ENCODE peak calls at places on chromosomes 5 and 9, in six cellular contexts. One of them, this sample, is unnamed.

GRCh38 chr5:107422494-107422893 is 248.2 kb downstream of the EFNA5 start:
- DNase-seq in fibroblast of lung: no peak
- DNase-seq in lung: no peak
- DNase-seq in heart right ventricle: no peak
- DNase-seq in breast epithelium: no peak
- DNase-seq in esophagus squamous epithelium: no peak
- DNase-seq in this sample: no peak

GRCh38 chr5:53515988-53516387 is 35.6 kb downstream of the FST start:
- DNase-seq in esophagus squamous epithelium: no peak
- DNase-seq in breast epithelium: no peak
- DNase-seq in lung: no peak
- DNase-seq in heart right ventricle: no peak
- DNase-seq in fibroblast of lung: no peak
- DNase-seq in this sample: no peak

GRCh38 chr5:112240011-112240410 is 179.1 kb downstream of the EPB41L4A start:
- DNase-seq in breast epithelium: no peak
- DNase-seq in heart right ventricle: no peak
- DNase-seq in lung: no peak
- DNase-seq in esophagus squamous epithelium: no peak
- DNase-seq in fibroblast of lung: peak; percentile 3
- DNase-seq in this sample: no peak

GRCh38 chr5:44884036-44884435 is 75.3 kb downstream of the MRPS30 start:
- DNase-seq in lung: no peak
- DNase-seq in esophagus squamous epithelium: no peak
- DNase-seq in breast epithelium: no peak
- DNase-seq in fibroblast of lung: no peak
- DNase-seq in heart right ventricle: no peak
- DNase-seq in this sample: no peak

GRCh38 chr5:177550120-177550519 is 4.2 kb downstream of the FAM193B start:
- DNase-seq in heart right ventricle: no peak
- DNase-seq in lung: no peak
- DNase-seq in esophagus squamous epithelium: no peak
- DNase-seq in fibroblast of lung: no peak
- DNase-seq in breast epithelium: no peak
- DNase-seq in this sample: no peak

GRCh38 chr9:22446589-22446949 is at the start of gene DMRTA1:
- DNase-seq in breast epithelium: peak; percentile 24
- DNase-seq in esophagus squamous epithelium: no peak
- DNase-seq in heart right ventricle: peak; percentile 84
- DNase-seq in lung: peak; percentile 84
- DNase-seq in fibroblast of lung: peak; percentile 34
- DNase-seq in this sample: peak; percentile 35

GRCh38 chr5:97096096-97096648 is 46.2 kb downstream of the LIX1 start:
- DNase-seq in lung: no peak
- DNase-seq in fibroblast of lung: peak; percentile 17
- DNase-seq in heart right ventricle: no peak
- DNase-seq in esophagus squamous epithelium: no peak
- DNase-seq in breast epithelium: no peak
- DNase-seq in this sample: no peak

GRCh38 chr5:155066886-155067595 is 53.5 kb downstream of the KIF4B start:
- DNase-seq in fibroblast of lung: no peak
- DNase-seq in heart right ventricle: no peak
- DNase-seq in esophagus squamous epithelium: no peak
- DNase-seq in breast epithelium: no peak
- DNase-seq in lung: no peak
- DNase-seq in this sample: no peak

GRCh38 chr5:96661101-96661840 is 905 bp upstream of the CAST start:
- DNase-seq in breast epithelium: no peak
- DNase-seq in lung: no peak
- DNase-seq in esophagus squamous epithelium: no peak
- DNase-seq in heart right ventricle: peak; percentile 19
- DNase-seq in fibroblast of lung: peak; percentile 68
- DNase-seq in this sample: no peak

GRCh38 chr9:137188490-137189296 is at the start of the genes ANAPC2 and SSNA1:
- DNase-seq in breast epithelium: peak; percentile 90
- DNase-seq in heart right ventricle: peak; percentile 96
- DNase-seq in lung: peak; percentile 92
- DNase-seq in fibroblast of lung: peak; percentile 95
- DNase-seq in esophagus squamous epithelium: peak; percentile 62
- DNase-seq in this sample: peak; percentile 91

GRCh38 chr5:146647656-146648199 is 131.7 kb upstream of the GPR151 start:
- DNase-seq in esophagus squamous epithelium: no peak
- DNase-seq in breast epithelium: peak; percentile 26
- DNase-seq in lung: no peak
- DNase-seq in fibroblast of lung: no peak
- DNase-seq in heart right ventricle: no peak
- DNase-seq in this sample: no peak

GRCh38 chr9:18396102-18396728 is 77.7 kb upstream of the ADAMTSL1 start:
- DNase-seq in esophagus squamous epithelium: no peak
- DNase-seq in fibroblast of lung: peak; percentile 17
- DNase-seq in heart right ventricle: no peak
- DNase-seq in breast epithelium: no peak
- DNase-seq in lung: no peak
- DNase-seq in this sample: no peak

GRCh38 chr5:125521289-125521688 is 774.9 kb upstream of the ZNF608 start:
- DNase-seq in lung: no peak
- DNase-seq in breast epithelium: no peak
- DNase-seq in heart right ventricle: no peak
- DNase-seq in fibroblast of lung: no peak
- DNase-seq in esophagus squamous epithelium: no peak
- DNase-seq in this sample: no peak

GRCh38 chr9:79289856-79290255 is 281.9 kb upstream of the TLE4 start:
- DNase-seq in fibroblast of lung: no peak
- DNase-seq in breast epithelium: no peak
- DNase-seq in esophagus squamous epithelium: no peak
- DNase-seq in lung: no peak
- DNase-seq in heart right ventricle: no peak
- DNase-seq in this sample: no peak

GRCh38 chr5:127615916-127616315 is 33.0 kb upstream of the CTXN3 start:
- DNase-seq in heart right ventricle: no peak
- DNase-seq in lung: no peak
- DNase-seq in esophagus squamous epithelium: no peak
- DNase-seq in fibroblast of lung: peak; percentile 5
- DNase-seq in breast epithelium: no peak
- DNase-seq in this sample: no peak

GRCh38 chr9:125540497-125540896 is 166.5 kb downstream of the MAPKAP1 start:
- DNase-seq in esophagus squamous epithelium: no peak
- DNase-seq in breast epithelium: no peak
- DNase-seq in heart right ventricle: no peak
- DNase-seq in fibroblast of lung: no peak
- DNase-seq in lung: no peak
- DNase-seq in this sample: no peak

GRCh38 chr9:83981126-83981871 is 694 bp downstream of the RMI1 start:
- DNase-seq in fibroblast of lung: peak; percentile 51
- DNase-seq in esophagus squamous epithelium: no peak
- DNase-seq in lung: no peak
- DNase-seq in breast epithelium: no peak
- DNase-seq in heart right ventricle: no peak
- DNase-seq in this sample: no peak

GRCh38 chr5:74185599-74185998 is 454.9 kb downstream of the ENC1 start:
- DNase-seq in breast epithelium: no peak
- DNase-seq in lung: no peak
- DNase-seq in heart right ventricle: no peak
- DNase-seq in fibroblast of lung: no peak
- DNase-seq in esophagus squamous epithelium: no peak
- DNase-seq in this sample: no peak

GRCh38 chr5:79511945-79512493 is 1.9 kb downstream of the HOMER1 start:
- DNase-seq in esophagus squamous epithelium: no peak
- DNase-seq in heart right ventricle: no peak
- DNase-seq in lung: no peak
- DNase-seq in breast epithelium: no peak
- DNase-seq in fibroblast of lung: peak; percentile 23
- DNase-seq in this sample: no peak

GRCh38 chr5:32147236-32147635 is 26.9 kb downstream of the GOLPH3 start:
- DNase-seq in lung: no peak
- DNase-seq in esophagus squamous epithelium: no peak
- DNase-seq in breast epithelium: no peak
- DNase-seq in fibroblast of lung: peak; percentile 59
- DNase-seq in heart right ventricle: no peak
- DNase-seq in this sample: no peak

GRCh38 chr5:152711996-152712395 is 306.9 kb upstream of the NMUR2 start:
- DNase-seq in heart right ventricle: no peak
- DNase-seq in lung: no peak
- DNase-seq in breast epithelium: no peak
- DNase-seq in fibroblast of lung: no peak
- DNase-seq in esophagus squamous epithelium: no peak
- DNase-seq in this sample: no peak

GRCh38 chr9:93061791-93062299 is 3.3 kb downstream of the SUSD3 start:
- DNase-seq in heart right ventricle: no peak
- DNase-seq in fibroblast of lung: no peak
- DNase-seq in breast epithelium: no peak
- DNase-seq in lung: no peak
- DNase-seq in esophagus squamous epithelium: no peak
- DNase-seq in this sample: no peak

GRCh38 chr9:24652181-24652580 is 106.5 kb upstream of the IZUMO3 start:
- DNase-seq in breast epithelium: peak; percentile 53
- DNase-seq in lung: no peak
- DNase-seq in esophagus squamous epithelium: no peak
- DNase-seq in fibroblast of lung: no peak
- DNase-seq in heart right ventricle: no peak
- DNase-seq in this sample: no peak

GRCh38 chr5:52776116-52776515 is 11.6 kb upstream of the ITGA1 start:
- DNase-seq in esophagus squamous epithelium: no peak
- DNase-seq in fibroblast of lung: no peak
- DNase-seq in lung: no peak
- DNase-seq in heart right ventricle: no peak
- DNase-seq in breast epithelium: no peak
- DNase-seq in this sample: no peak

GRCh38 chr5:171188016-171188415 is 121.0 kb upstream of the TLX3 start:
- DNase-seq in esophagus squamous epithelium: no peak
- DNase-seq in fibroblast of lung: no peak
- DNase-seq in heart right ventricle: no peak
- DNase-seq in lung: no peak
- DNase-seq in breast epithelium: no peak
- DNase-seq in this sample: no peak

GRCh38 chr9:36781532-36781931 is 208.8 kb downstream of the MELK start:
- DNase-seq in lung: no peak
- DNase-seq in esophagus squamous epithelium: no peak
- DNase-seq in fibroblast of lung: peak; percentile 2
- DNase-seq in breast epithelium: no peak
- DNase-seq in heart right ventricle: no peak
- DNase-seq in this sample: no peak

GRCh38 chr5:179974946-179975712 is 67.4 kb upstream of the TBC1D9B start:
- DNase-seq in esophagus squamous epithelium: no peak
- DNase-seq in lung: no peak
- DNase-seq in breast epithelium: no peak
- DNase-seq in heart right ventricle: peak; percentile 21
- DNase-seq in fibroblast of lung: peak; percentile 14
- DNase-seq in this sample: peak; percentile 70

GRCh38 chr5:94181940-94182339 is 436.5 kb downstream of the KIAA0825 start:
- DNase-seq in lung: no peak
- DNase-seq in breast epithelium: no peak
- DNase-seq in esophagus squamous epithelium: no peak
- DNase-seq in fibroblast of lung: peak; percentile 6
- DNase-seq in heart right ventricle: no peak
- DNase-seq in this sample: no peak

GRCh38 chr5:177405805-177406204 is 3.6 kb downstream of the F12 start:
- DNase-seq in fibroblast of lung: no peak
- DNase-seq in heart right ventricle: no peak
- DNase-seq in breast epithelium: no peak
- DNase-seq in lung: no peak
- DNase-seq in esophagus squamous epithelium: no peak
- DNase-seq in this sample: no peak

GRCh38 chr5:32540446-32540845 is 44.9 kb upstream of the SUB1 start:
- DNase-seq in heart right ventricle: no peak
- DNase-seq in fibroblast of lung: no peak
- DNase-seq in breast epithelium: no peak
- DNase-seq in lung: no peak
- DNase-seq in esophagus squamous epithelium: no peak
- DNase-seq in this sample: no peak

GRCh38 chr9:121861501-121862180 is 210.2 kb downstream of the DAB2IP start:
- DNase-seq in lung: no peak
- DNase-seq in esophagus squamous epithelium: no peak
- DNase-seq in fibroblast of lung: no peak
- DNase-seq in heart right ventricle: peak; percentile 49
- DNase-seq in breast epithelium: peak; percentile 15
- DNase-seq in this sample: peak; percentile 42
- TF ChIP-seq CTCF in lung: no peak
- TF ChIP-seq CTCF in esophagus squamous epithelium: peak; percentile 48
- TF ChIP-seq CTCF in fibroblast of lung: peak; percentile 26
- TF ChIP-seq CTCF in heart right ventricle: peak; percentile 45
- TF ChIP-seq CTCF in breast epithelium: no peak
- TF ChIP-seq CTCF in this sample: peak; percentile 45

DNA sequence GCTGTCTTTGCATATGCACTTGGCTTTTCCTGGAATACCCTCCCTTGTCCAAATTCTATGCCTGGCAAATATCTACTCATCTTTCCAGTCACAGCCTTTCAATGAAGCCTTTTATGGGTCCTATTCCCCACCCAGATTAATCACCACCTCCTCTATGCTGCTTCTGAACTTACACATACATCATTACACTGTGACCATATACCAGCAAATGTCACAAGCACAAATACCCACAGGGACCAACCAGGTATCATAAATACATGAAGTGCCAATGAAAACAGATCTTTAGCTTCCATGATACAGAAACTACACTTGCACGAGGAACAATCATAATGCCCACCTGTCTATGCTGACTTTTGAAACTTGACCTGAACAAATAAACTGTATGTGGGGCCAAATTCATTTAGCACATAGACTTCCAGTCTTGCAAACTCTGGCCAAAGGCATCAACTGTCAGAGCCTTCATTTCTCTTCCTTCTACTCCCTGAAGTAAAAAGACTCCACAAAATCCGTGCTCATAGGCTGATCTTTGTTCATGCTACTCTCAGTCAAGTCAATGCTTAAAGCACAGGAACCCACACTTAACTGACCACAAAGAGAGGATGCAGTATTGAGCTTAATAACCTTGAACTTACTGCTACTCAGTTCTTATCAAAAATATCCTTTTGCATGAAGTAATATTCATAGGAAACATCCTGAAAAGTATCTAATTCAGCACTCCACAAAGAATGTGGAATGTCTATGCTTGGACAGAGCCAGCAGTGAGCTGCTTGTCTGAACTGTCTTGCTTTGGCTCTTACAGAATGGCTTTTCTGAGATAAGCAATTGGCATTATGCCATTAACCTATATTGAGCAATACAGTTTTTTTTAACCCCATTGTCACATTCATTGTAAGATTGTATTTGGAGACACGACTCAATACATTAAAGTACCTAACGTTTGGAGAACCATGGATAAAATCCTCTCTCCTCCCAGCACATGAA is 21.9 kb downstream of the LPAR1 start:
- DNase-seq in breast epithelium: no peak
- DNase-seq in heart right ventricle: no peak
- DNase-seq in lung: no peak
- DNase-seq in esophagus squamous epithelium: no peak
- DNase-seq in fibroblast of lung: peak; percentile 80
- DNase-seq in this sample: no peak
- H3K4me3 ChIP-seq in breast epithelium: no peak overlapping the region
- H3K4me3 ChIP-seq in heart right ventricle: no peak overlapping the region
- H3K4me3 ChIP-seq in lung: no peak overlapping the region
- H3K4me3 ChIP-seq in esophagus squamous epithelium: no peak overlapping the region
- H3K4me3 ChIP-seq in fibroblast of lung: no peak overlapping the region
- H3K4me3 ChIP-seq in this sample: no peak overlapping the region

GRCh38 chr9:136009516-136009915 is 48.3 kb upstream of the UBAC1 start:
- DNase-seq in heart right ventricle: peak; percentile 6
- DNase-seq in esophagus squamous epithelium: no peak
- DNase-seq in lung: no peak
- DNase-seq in breast epithelium: no peak
- DNase-seq in fibroblast of lung: no peak
- DNase-seq in this sample: no peak
- H3K27ac ChIP-seq in heart right ventricle: peak overlapping the region; percentile 85
- H3K27ac ChIP-seq in esophagus squamous epithelium: no peak overlapping the region
- H3K27ac ChIP-seq in lung: no peak overlapping the region
- H3K27ac ChIP-seq in breast epithelium: peak overlapping the region; percentile 32
- H3K27ac ChIP-seq in fibroblast of lung: no peak overlapping the region
- H3K27ac ChIP-seq in this sample: peak overlapping the region; percentile 79

GRCh38 chr9:130236436-130236985 is 29.0 kb upstream of the HMCN2 start:
- DNase-seq in lung: no peak
- DNase-seq in heart right ventricle: no peak
- DNase-seq in esophagus squamous epithelium: no peak
- DNase-seq in breast epithelium: no peak
- DNase-seq in fibroblast of lung: no peak
- DNase-seq in this sample: no peak
- TF ChIP-seq CTCF in lung: no peak
- TF ChIP-seq CTCF in heart right ventricle: no peak
- TF ChIP-seq CTCF in esophagus squamous epithelium: no peak
- TF ChIP-seq CTCF in breast epithelium: no peak
- TF ChIP-seq CTCF in fibroblast of lung: no peak
- TF ChIP-seq CTCF in this sample: peak; percentile 8

This sample was measured in dorsolateral prefrontal cortex.